ENCODE peak calls at places on chromosomes 2 and 18, in ten cellular contexts. G is uterus, N is gastrocnemius medialis, D is IMR-90, M is fibroblast of mammary gland, C is left ventricle myocardium inferior, T is D721Med, W is HCT116, H is choroid plexus epithelial cell, Y is lower leg skin. P is an unnamed sample.

GRCh38 chr2:152658221-152658620 is 59.0 kb downstream of the PRPF40A start:
- DNase-seq in G (no peak), N (no peak), D (no peak), M (no peak), C (no peak), T (no peak), W (no peak), H (no peak), Y (no peak), P (no peak)

GRCh38 chr2:237581751-237582746 is 8.5 kb downstream of the RAB17 start:
- DNase-seq in G (peak; percentile 75), N (peak; percentile 54), D (peak; percentile 71), M (peak; percentile 73), C (peak; percentile 81), T (no peak), W (no peak), H (peak; percentile 76), Y (no peak), P (peak; percentile 29)

GRCh38 chr2:14975401-14975800 is 342.9 kb downstream of the LRATD1 start:
- DNase-seq in G (no peak), N (no peak), D (peak; percentile 9), M (peak; percentile 25), C (no peak), T (no peak), W (no peak), H (no peak), Y (no peak), P (no peak)

GRCh38 chr2:109369671-109370191 is 240.7 kb downstream of the SH3RF3 start:
- DNase-seq in G (peak; percentile 7), N (no peak), D (no peak), M (no peak), C (no peak), T (no peak), W (no peak), H (no peak), Y (peak; percentile 82), P (no peak)

GRCh38 chr2:156803967-156804366 is 367.8 kb downstream of the GPD2 start:
- DNase-seq in G (no peak), N (no peak), D (no peak), M (no peak), C (no peak), T (no peak), W (no peak), H (no peak), Y (no peak), P (no peak)

GRCh38 chr2:168494190-168494711 is 38.2 kb downstream of the CERS6 start:
- DNase-seq in G (no peak), N (no peak), D (no peak), M (peak; percentile 30), C (no peak), T (no peak), W (peak; percentile 13), H (peak; percentile 53), Y (no peak), P (peak; percentile 19)

GRCh38 chr18:28725876-28726275 is 548.9 kb upstream of the CDH2 start:
- DNase-seq in G (no peak), N (no peak), D (peak; percentile 62), M (peak; percentile 41), C (no peak), T (no peak), W (no peak), H (no peak), Y (no peak), P (no peak)

GRCh38 chr2:10688921-10689807 is 611 bp downstream of the NOL10 start:
- DNase-seq in G (no peak), N (no peak), D (no peak), M (peak; percentile 32), C (peak; percentile 20), T (no peak), W (no peak), H (peak; percentile 13), Y (no peak), P (peak; percentile 4)

GRCh38 chr2:168224346-168224745 is 23.0 kb downstream of the STK39 start:
- DNase-seq in G (no peak), N (no peak), D (no peak), M (no peak), C (no peak), T (no peak), W (no peak), H (no peak), Y (no peak), P (no peak)

GRCh38 chr2:46497726-46498125 is 18.4 kb downstream of the TMEM247 start:
- DNase-seq in G (no peak), N (no peak), D (no peak), M (no peak), C (no peak), T (no peak), W (no peak), H (no peak), Y (peak; percentile 78), P (no peak)

GRCh38 chr2:38076250-38076709 is 329 bp upstream of the CYP1B1 start:
- DNase-seq in G (peak; percentile 86), N (peak; percentile 36), D (peak; percentile 68), M (peak; percentile 80), C (peak; percentile 76), T (no peak), W (peak; percentile 61), H (peak; percentile 94), Y (peak; percentile 95), P (peak; percentile 40)

GRCh38 chr18:23071285-23071684 is 64.0 kb upstream of the CABLES1 start:
- DNase-seq in G (no peak), N (peak; percentile 15), D (peak; percentile 72), M (peak; percentile 22), C (peak; percentile 22), T (no peak), W (no peak), H (peak; percentile 56), Y (no peak), P (no peak)

GRCh38 chr18:49226935-49227334 is 233.5 kb downstream of the DYM start:
- DNase-seq in G (no peak), N (no peak), D (no peak), M (no peak), C (no peak), T (no peak), W (no peak), H (no peak), Y (no peak), P (no peak)

GRCh38 chr2:141555876-141556470 is 574.8 kb downstream of the LRP1B start:
- DNase-seq in G (no peak), N (no peak), D (no peak), M (no peak), C (no peak), T (no peak), W (no peak), H (no peak), Y (no peak), P (no peak)

GRCh38 chr2:141560723-141561122 is 570.1 kb downstream of the LRP1B start:
- DNase-seq in G (no peak), N (no peak), D (no peak), M (no peak), C (no peak), T (no peak), W (no peak), H (no peak), Y (no peak), P (no peak)

GRCh38 chr2:141557329-141558098 is 573.3 kb downstream of the LRP1B start:
- DNase-seq in G (no peak), N (no peak), D (peak; percentile 92), M (peak; percentile 91), C (no peak), T (no peak), W (no peak), H (peak; percentile 98), Y (no peak), P (no peak)

DNA sequence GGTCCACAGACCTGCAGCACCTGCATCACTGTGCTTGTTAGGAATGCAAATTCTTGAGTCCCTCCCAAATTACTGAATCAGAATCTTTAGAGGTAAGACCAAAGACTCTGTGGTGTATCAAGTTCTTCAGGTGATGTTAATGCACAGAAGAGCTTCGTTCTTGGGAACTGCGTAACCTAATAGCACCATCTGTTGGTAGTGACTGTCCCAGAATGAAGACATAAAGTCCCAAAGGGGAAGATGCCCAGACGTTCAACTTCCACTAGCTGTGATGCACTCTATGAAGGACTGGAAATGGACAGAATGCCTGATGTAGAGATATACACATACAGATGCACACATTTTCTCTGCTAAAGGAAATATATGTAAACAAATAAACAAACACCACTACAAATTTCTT is 576.0 kb downstream of the LRP1B start:
- DNase-seq in G (no peak), N (no peak), D (peak; percentile 55), M (peak; percentile 32), C (no peak), T (no peak), W (peak; percentile 34), H (peak; percentile 75), Y (no peak), P (peak; percentile 2)
- TF ChIP-seq CTCF in G (no peak), N (no peak), D (peak; percentile 67), M (peak; percentile 42), C (peak; percentile 69), T (peak; percentile 61), W (peak; percentile 65), H (peak; percentile 77), Y (no peak), P (peak; percentile 69)

GRCh38 chr2:96131818-96132745 is 6.2 kb downstream of the ASTL start:
- DNase-seq in G (no peak), N (no peak), D (no peak), M (no peak), C (no peak), T (no peak), W (no peak), H (no peak), Y (no peak), P (no peak)
- TF ChIP-seq CTCF in G (no peak), N (no peak), D (no peak), M (no peak), C (no peak), T (no peak), W (no peak), H (no peak), Y (no peak), P (no peak)

GRCh38 chr2:29295843-29296242 is 180.6 kb downstream of the CLIP4 start:
- DNase-seq in G (no peak), N (no peak), D (peak; percentile 26), M (peak; percentile 23), C (no peak), T (no peak), W (peak; percentile 18), H (peak; percentile 60), Y (no peak), P (peak; percentile 12)
- TF ChIP-seq CTCF in G (no peak), N (peak; percentile 7), D (peak; percentile 41), M (peak; percentile 24), C (peak; percentile 50), T (peak; percentile 61), W (peak; percentile 34), H (peak; percentile 69), Y (no peak), P (peak; percentile 49)

DNA sequence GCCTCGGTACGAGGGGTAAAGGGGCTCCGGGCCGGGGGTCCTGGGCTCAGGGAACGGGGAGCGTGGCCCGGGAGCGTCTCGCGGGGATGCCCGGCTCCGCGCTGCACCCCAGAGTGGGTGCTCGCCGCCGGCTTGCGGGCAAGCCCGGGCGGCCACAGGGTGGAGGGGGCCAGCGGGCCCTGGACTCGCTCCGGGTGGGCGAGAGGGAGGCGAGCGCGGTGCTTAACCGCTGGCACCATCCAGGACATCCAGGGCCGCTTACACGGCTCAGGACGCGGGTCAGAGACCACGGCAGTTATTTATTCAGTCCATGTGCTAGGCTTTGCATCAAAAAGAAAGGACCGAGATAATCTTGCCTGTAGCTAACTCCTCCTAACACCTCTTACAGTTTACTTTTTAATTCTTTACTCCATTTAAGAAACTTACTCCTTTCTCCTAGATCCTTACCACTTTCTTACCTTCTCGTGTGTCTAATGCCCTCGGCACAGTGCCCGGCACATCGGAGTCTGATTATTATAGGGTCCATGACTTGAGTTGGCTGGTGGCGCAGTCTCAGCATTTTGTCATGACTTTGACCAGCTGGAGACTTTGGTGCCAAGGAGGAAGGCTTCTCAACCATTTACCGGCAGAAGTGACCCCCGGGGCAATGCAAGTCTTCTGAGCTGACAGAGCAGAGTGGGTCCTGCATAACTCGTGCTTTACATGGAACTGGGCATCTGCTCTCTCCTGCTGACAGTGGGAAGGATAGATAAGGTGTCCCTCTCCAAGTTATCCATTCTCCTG is 427 bp downstream of the ANXA4 start:
- DNase-seq in G (no peak), N (no peak), D (peak; percentile 11), M (no peak), C (peak; percentile 16), T (no peak), W (no peak), H (peak; percentile 41), Y (peak; percentile 89), P (no peak)
- TF ChIP-seq CTCF in G (no peak), N (peak; percentile 10), D (no peak), M (no peak), C (no peak), T (no peak), W (no peak), H (no peak), Y (no peak), P (no peak)

P was measured in neural crest cell.